ENCODE peak calls at places on chromosomes 11 and 22, in ten cellular contexts. Z is iPS DF 6.9; T is coronary artery; M is CD8-positive, alpha-beta memory T cell; G is heart left ventricle; C is adrenal gland; O is stomach; F is OCI-LY7; K is lower lobe of right lung; L is GM23248. H is an unnamed sample.

GRCh38 chr22:49207008-49207775 is 620.5 kb downstream of the BRD1 start:
- DNase-seq in Z (no peak), T (peak), M (no peak), G (peak), C (peak), O (peak), F (no peak), K (no peak), L (no peak), H (no peak)

GRCh38 chr11:91170711-91171110 is 947.9 kb upstream of the CHORDC1 start:
- DNase-seq in Z (no peak), T (no peak), M (no peak), G (no peak), C (no peak), O (no peak), F (no peak), K (no peak), L (no peak), H (no peak)

GRCh38 chr22:27195104-27195503 is 537.7 kb downstream of the MIAT start:
- DNase-seq in Z (no peak), T (peak), M (no peak), G (peak), C (no peak), O (no peak), F (no peak), K (no peak), L (no peak), H (no peak)

GRCh38 chr11:48006301-48006992 is 26.1 kb downstream of the PTPRJ start:
- DNase-seq in Z (no peak), T (no peak), M (no peak), G (no peak), C (no peak), O (no peak), F (no peak), K (no peak), L (peak), H (no peak)

GRCh38 chr11:932435-932834 is 6.8 kb downstream of the AP2A2 start:
- DNase-seq in Z (no peak), T (no peak), M (no peak), G (no peak), C (no peak), O (no peak), F (no peak), K (no peak), L (peak), H (no peak)

GRCh38 chr11:120909676-120910215 is 114.2 kb upstream of the TBCEL start:
- DNase-seq in Z (no peak), T (no peak), M (no peak), G (no peak), C (no peak), O (no peak), F (no peak), K (no peak), L (no peak), H (no peak)

GRCh38 chr11:101583180-101584128 is at the start of gene TRPC6:
- DNase-seq in Z (no peak), T (no peak), M (no peak), G (no peak), C (no peak), O (no peak), F (no peak), K (peak), L (peak), H (no peak)

GRCh38 chr11:95835768-95836488 is 45.6 kb downstream of the CEP57 start:
- DNase-seq in Z (peak), T (peak), M (peak), G (peak), C (peak), O (peak), F (peak), K (peak), L (peak), H (peak)

GRCh38 chr11:67404515-67405195 is 772 bp downstream of the TBC1D10C start:
- DNase-seq in Z (no peak), T (no peak), M (peak), G (no peak), C (no peak), O (no peak), F (no peak), K (peak), L (no peak), H (peak)

GRCh38 chr22:20571531-20572007 is 64.2 kb downstream of the MED15 start:
- DNase-seq in Z (no peak), T (no peak), M (peak), G (no peak), C (no peak), O (peak), F (peak), K (no peak), L (peak), H (peak)

GRCh38 chr11:12143461-12144258 is 33.3 kb downstream of the MICAL2 start:
- DNase-seq in Z (no peak), T (no peak), M (no peak), G (no peak), C (no peak), O (no peak), F (no peak), K (no peak), L (no peak), H (peak)

GRCh38 chr11:84465040-84465439 is 1162.1 kb downstream of the DLG2 start:
- DNase-seq in Z (no peak), T (no peak), M (no peak), G (no peak), C (peak), O (no peak), F (no peak), K (no peak), L (peak), H (no peak)

GRCh38 chr11:66981976-66982578 is 7.0 kb downstream of the C11orf86 start:
- DNase-seq in Z (no peak), T (peak), M (no peak), G (peak), C (peak), O (peak), F (no peak), K (peak), L (peak), H (peak)

GRCh38 chr11:94544582-94544831 is 786 bp downstream of the FUT4 start:
- DNase-seq in Z (no peak), T (no peak), M (no peak), G (peak), C (no peak), O (no peak), F (no peak), K (peak), L (no peak), H (no peak)

GRCh38 chr11:71183878-71184277 is 68.5 kb downstream of the SHANK2 start:
- DNase-seq in Z (no peak), T (no peak), M (no peak), G (no peak), C (no peak), O (no peak), F (no peak), K (no peak), L (no peak), H (no peak)

GRCh38 chr11:45926001-45926401 is 3.5 kb downstream of the LARGE2 start:
- DNase-seq in Z (no peak), T (peak), M (no peak), G (no peak), C (peak), O (no peak), F (no peak), K (no peak), L (no peak), H (no peak)

GRCh38 chr11:115334932-115335788 is 169.1 kb downstream of the CADM1 start:
- DNase-seq in Z (no peak), T (no peak), M (no peak), G (no peak), C (no peak), O (no peak), F (peak), K (no peak), L (peak), H (peak)

GRCh38 chr22:39292002-39292401 is 27.4 kb downstream of the RPL3 start:
- DNase-seq in Z (no peak), T (no peak), M (no peak), G (no peak), C (no peak), O (no peak), F (no peak), K (no peak), L (peak), H (no peak)

GRCh38 chr11:27427183-27427980 is 45.2 kb downstream of the LGR4 start:
- DNase-seq in Z (no peak), T (no peak), M (no peak), G (no peak), C (no peak), O (peak), F (no peak), K (no peak), L (peak), H (peak)

GRCh38 chr11:75313457-75314272 is 37.8 kb downstream of the ARRB1 start:
- DNase-seq in Z (no peak), T (no peak), M (no peak), G (peak), C (peak), O (peak), F (no peak), K (peak), L (peak), H (no peak)

GRCh38 chr22:38882480-38882879 is 10.5 kb upstream of the CBX6 start:
- DNase-seq in Z (no peak), T (peak), M (no peak), G (peak), C (peak), O (no peak), F (no peak), K (no peak), L (peak), H (no peak)

GRCh38 chr22:19663821-19664325 is 50.4 kb upstream of the SEPTIN5 start:
- DNase-seq in Z (no peak), T (no peak), M (no peak), G (peak), C (peak), O (no peak), F (no peak), K (no peak), L (peak), H (no peak)

GRCh38 chr11:30485222-30485621 is 100.9 kb downstream of the MPPED2 start:
- DNase-seq in Z (no peak), T (no peak), M (no peak), G (no peak), C (no peak), O (no peak), F (no peak), K (no peak), L (no peak), H (no peak)

GRCh38 chr11:45379162-45379863 is 93.2 kb upstream of the SYT13 start:
- DNase-seq in Z (no peak), T (no peak), M (no peak), G (no peak), C (no peak), O (no peak), F (no peak), K (no peak), L (no peak), H (no peak)

GRCh38 chr11:46238078-46238966 is 39.1 kb upstream of the CREB3L1 start:
- DNase-seq in Z (no peak), T (no peak), M (peak), G (peak), C (peak), O (peak), F (no peak), K (peak), L (peak), H (peak)

GRCh38 chr11:76153609-76153949 is 52.7 kb downstream of the WNT11 start:
- DNase-seq in Z (no peak), T (no peak), M (no peak), G (peak), C (peak), O (no peak), F (no peak), K (no peak), L (peak), H (no peak)

GRCh38 chr11:48081151-48082010 is 101.0 kb downstream of the PTPRJ start:
- DNase-seq in Z (no peak), T (peak), M (no peak), G (peak), C (peak), O (no peak), F (peak), K (peak), L (peak), H (no peak)

GRCh38 chr11:20114588-20114987 is 45.7 kb downstream of the DBX1 start:
- DNase-seq in Z (no peak), T (peak), M (no peak), G (no peak), C (no peak), O (no peak), F (no peak), K (no peak), L (peak), H (no peak)

GRCh38 chr11:28615542-28615941 is 507.4 kb downstream of the METTL15 start:
- DNase-seq in Z (no peak), T (no peak), M (no peak), G (no peak), C (no peak), O (no peak), F (no peak), K (no peak), L (no peak), H (no peak)

GRCh38 chr11:126925321-126926093 is 75.1 kb downstream of the KIRREL3 start:
- DNase-seq in Z (no peak), T (peak), M (no peak), G (no peak), C (no peak), O (no peak), F (no peak), K (no peak), L (peak), H (no peak)

GRCh38 chr11:102172127-102172848 is 62.0 kb downstream of the YAP1 start:
- DNase-seq in Z (no peak), T (no peak), M (no peak), G (no peak), C (peak), O (no peak), F (no peak), K (no peak), L (peak), H (no peak)

DNA sequence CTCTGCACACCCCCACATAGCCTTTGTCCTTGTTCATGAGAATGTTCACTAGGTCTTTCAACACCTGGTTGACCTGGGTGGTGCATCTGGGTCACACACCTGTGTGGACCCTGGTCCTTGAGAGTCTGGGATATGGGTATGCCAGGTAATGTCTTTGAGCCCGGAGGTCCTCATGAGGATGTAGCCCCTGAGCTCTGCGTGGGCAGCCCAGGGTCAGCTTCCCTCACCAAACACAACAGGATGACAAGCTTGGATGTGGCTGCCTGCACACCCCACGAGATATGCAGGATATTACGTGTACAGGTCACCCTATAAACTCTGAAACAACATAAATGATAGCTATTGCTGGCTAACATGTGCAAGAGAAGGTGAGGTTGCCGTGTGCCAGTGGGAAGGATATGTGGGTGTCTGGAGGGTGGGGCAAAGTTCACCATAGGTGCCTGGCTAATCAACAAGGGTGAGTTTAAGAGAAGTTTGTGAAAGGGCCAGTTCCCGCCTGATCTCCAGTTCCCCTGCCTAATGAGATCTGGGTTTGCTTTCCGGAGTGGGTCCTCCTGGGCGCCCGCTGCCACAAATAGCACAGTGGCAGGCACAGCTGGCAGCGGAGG is 1.3 kb upstream of the PPARA start:
- DNase-seq in Z (no peak), T (no peak), M (peak), G (no peak), C (no peak), O (no peak), F (no peak), K (no peak), L (no peak), H (peak)
- H3K4me3 ChIP-seq in Z (peak), T (peak), M (peak), G (peak), C (no peak), O (peak), F (peak), K (peak), L (peak), H (no peak)

GRCh38 chr22:30234786-30235470 is 11.6 kb downstream of the LIF start:
- DNase-seq in Z (no peak), T (no peak), M (no peak), G (no peak), C (peak), O (no peak), F (no peak), K (no peak), L (no peak), H (no peak)
- H3K27ac ChIP-seq in Z (no peak), T (no peak), M (no peak), G (no peak), C (peak), O (no peak), F (no peak), K (peak), L (no peak), H (no peak)

DNA sequence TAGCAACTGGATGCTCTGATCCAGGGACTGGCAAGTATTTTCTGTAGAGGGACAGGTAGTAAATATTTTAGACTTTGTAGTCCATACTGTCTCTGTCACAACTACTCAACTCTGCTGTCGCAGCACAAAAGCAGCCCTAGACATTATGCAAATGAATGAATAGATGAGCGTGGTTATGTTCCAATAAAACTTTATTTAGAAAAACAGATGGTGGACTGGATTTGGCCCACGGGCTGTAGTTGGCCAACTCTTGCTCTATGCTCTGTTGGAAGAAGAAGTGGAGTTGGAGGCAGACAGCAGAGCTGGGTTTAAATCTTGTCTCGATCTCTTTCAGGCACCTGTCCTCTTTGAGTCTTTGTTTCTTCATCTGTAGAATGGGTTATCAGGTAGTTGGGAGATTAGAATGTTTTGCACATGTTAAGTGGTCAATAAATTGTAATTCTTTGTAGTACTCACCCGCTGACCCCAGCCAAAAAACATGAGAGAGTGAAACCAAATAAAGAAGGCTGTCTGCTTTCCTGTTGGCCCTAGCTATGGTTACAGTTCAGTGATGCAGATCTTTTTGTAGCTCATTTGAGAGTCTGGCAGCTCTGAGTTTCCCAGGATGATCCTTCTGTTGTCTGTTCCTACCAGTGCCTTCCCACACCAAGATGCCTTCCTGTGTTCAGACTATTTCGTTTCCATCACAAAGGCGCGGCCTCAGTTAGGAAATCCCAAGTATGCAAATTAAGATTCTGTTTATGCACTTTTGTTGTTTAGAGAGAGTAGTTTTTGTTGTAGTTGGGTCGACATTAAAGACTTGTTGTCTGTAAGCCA is 198.1 kb upstream of the SEZ6L start:
- DNase-seq in Z (peak), T (no peak), M (no peak), G (no peak), C (no peak), O (no peak), F (no peak), K (no peak), L (no peak), H (no peak)
- H3K4me3 ChIP-seq in Z (no peak), T (no peak), M (no peak), G (no peak), C (no peak), O (no peak), F (no peak), K (no peak), L (no peak), H (no peak)

GRCh38 chr11:112651345-112651744 is 309.9 kb upstream of the NCAM1 start:
- DNase-seq in Z (no peak), T (no peak), M (no peak), G (no peak), C (no peak), O (no peak), F (no peak), K (no peak), L (no peak), H (no peak)
- H3K27ac ChIP-seq in Z (no peak), T (no peak), M (no peak), G (peak), C (no peak), O (no peak), F (no peak), K (no peak), L (no peak), H (no peak)

H was measured in small intestine.